ENCODE peak calls at places on chromosomes 11 and 22, in five cellular contexts. One of them, this sample, is unnamed. For H3K9me3 and H3K36me3, the result is how much of the 10 kb centered on the place peaks cover.

GRCh38 chr22:17217179-17217578 is 2.1 kb downstream of the ADA2 start:
- DNase-seq in psoas muscle: no peak
- DNase-seq in CD8-positive, alpha-beta T cell: no peak
- DNase-seq in colonic mucosa: no peak
- DNase-seq in mucosa of descending colon: no peak
- DNase-seq in this sample: no peak

GRCh38 chr11:88538088-88538487 is 200.6 kb upstream of the CTSC start:
- DNase-seq in psoas muscle: no peak
- DNase-seq in CD8-positive, alpha-beta T cell: no peak
- DNase-seq in colonic mucosa: no peak
- DNase-seq in mucosa of descending colon: no peak
- DNase-seq in this sample: no peak

GRCh38 chr22:42379961-42380537 is 52.2 kb downstream of the NFAM1 start:
- DNase-seq in psoas muscle: no peak
- DNase-seq in CD8-positive, alpha-beta T cell: no peak
- DNase-seq in colonic mucosa: no peak
- DNase-seq in mucosa of descending colon: no peak
- DNase-seq in this sample: no peak

GRCh38 chr22:42303304-42304020 is 33.0 kb upstream of the TCF20 start:
- DNase-seq in psoas muscle: no peak
- DNase-seq in CD8-positive, alpha-beta T cell: no peak
- DNase-seq in colonic mucosa: peak
- DNase-seq in mucosa of descending colon: peak
- DNase-seq in this sample: no peak

GRCh38 chr11:15223318-15223717 is 108.6 kb downstream of the INSC start:
- DNase-seq in psoas muscle: no peak
- DNase-seq in CD8-positive, alpha-beta T cell: no peak
- DNase-seq in colonic mucosa: no peak
- DNase-seq in mucosa of descending colon: no peak
- DNase-seq in this sample: no peak

GRCh38 chr11:17983569-17983968 is 29.3 kb downstream of the SERGEF start:
- DNase-seq in psoas muscle: no peak
- DNase-seq in CD8-positive, alpha-beta T cell: no peak
- DNase-seq in colonic mucosa: no peak
- DNase-seq in mucosa of descending colon: no peak
- DNase-seq in this sample: no peak

GRCh38 chr11:28657378-28658030 is 549.3 kb downstream of the METTL15 start:
- DNase-seq in psoas muscle: no peak
- DNase-seq in CD8-positive, alpha-beta T cell: no peak
- DNase-seq in colonic mucosa: no peak
- DNase-seq in mucosa of descending colon: no peak
- DNase-seq in this sample: no peak

GRCh38 chr11:121191787-121192186 is 90.7 kb downstream of the TECTA start:
- DNase-seq in psoas muscle: no peak
- DNase-seq in CD8-positive, alpha-beta T cell: no peak
- DNase-seq in colonic mucosa: no peak
- DNase-seq in mucosa of descending colon: no peak
- DNase-seq in this sample: no peak

GRCh38 chr11:111785886-111786412 is 19.8 kb upstream of the PPP2R1B start:
- DNase-seq in psoas muscle: no peak
- DNase-seq in CD8-positive, alpha-beta T cell: no peak
- DNase-seq in colonic mucosa: no peak
- DNase-seq in mucosa of descending colon: no peak
- DNase-seq in this sample: no peak

GRCh38 chr11:2265854-2266585 is 4.4 kb downstream of the ASCL2 start:
- DNase-seq in psoas muscle: no peak
- DNase-seq in CD8-positive, alpha-beta T cell: no peak
- DNase-seq in colonic mucosa: peak
- DNase-seq in mucosa of descending colon: peak
- DNase-seq in this sample: peak

GRCh38 chr11:63761173-63761572 is 7.4 kb downstream of the ZFTA start:
- DNase-seq in psoas muscle: no peak
- DNase-seq in CD8-positive, alpha-beta T cell: no peak
- DNase-seq in colonic mucosa: no peak
- DNase-seq in mucosa of descending colon: no peak
- DNase-seq in this sample: no peak

GRCh38 chr11:22785251-22785650 is 44.4 kb downstream of the SVIP start:
- DNase-seq in psoas muscle: no peak
- DNase-seq in CD8-positive, alpha-beta T cell: no peak
- DNase-seq in colonic mucosa: no peak
- DNase-seq in mucosa of descending colon: no peak
- DNase-seq in this sample: no peak

DNA sequence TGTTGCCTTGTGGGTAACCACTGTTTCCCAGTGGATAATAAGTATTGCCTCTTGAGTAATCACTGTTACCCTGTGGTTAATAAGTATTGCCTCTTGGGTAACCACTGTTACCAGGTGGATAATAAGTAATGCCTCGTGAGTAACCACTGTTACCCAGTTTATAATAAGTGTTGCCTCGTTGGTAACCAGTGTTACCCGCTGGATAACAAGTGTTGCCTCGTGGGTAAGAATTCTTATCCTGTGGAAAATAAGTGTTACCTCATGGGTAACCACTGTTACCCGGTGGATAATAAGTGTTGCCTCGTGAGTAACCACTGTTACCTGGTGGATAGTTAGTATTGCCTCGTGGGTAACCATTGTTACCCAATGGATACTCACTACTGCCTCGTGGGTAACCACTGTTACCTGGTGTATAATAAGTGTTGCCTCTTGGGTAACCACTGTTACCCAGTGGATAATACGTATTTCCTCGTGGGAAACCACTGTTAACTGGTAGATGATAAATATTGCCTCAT is 24.1 kb upstream of the NXPE4 start:
- DNase-seq in psoas muscle: no peak
- DNase-seq in CD8-positive, alpha-beta T cell: no peak
- DNase-seq in colonic mucosa: no peak
- DNase-seq in mucosa of descending colon: no peak
- DNase-seq in this sample: no peak
- H3K9me3 ChIP-seq in psoas muscle: under half
- H3K9me3 ChIP-seq in CD8-positive, alpha-beta T cell: under half
- H3K9me3 ChIP-seq in colonic mucosa: under half
- H3K9me3 ChIP-seq in mucosa of descending colon: under half
- H3K9me3 ChIP-seq in this sample: under half

GRCh38 chr11:7204778-7205177 is 46.9 kb upstream of the SYT9 start:
- DNase-seq in psoas muscle: no peak
- DNase-seq in CD8-positive, alpha-beta T cell: no peak
- DNase-seq in colonic mucosa: no peak
- DNase-seq in mucosa of descending colon: no peak
- DNase-seq in this sample: no peak

GRCh38 chr11:7196396-7197146 is 55.1 kb upstream of the SYT9 start:
- DNase-seq in psoas muscle: no peak
- DNase-seq in CD8-positive, alpha-beta T cell: no peak
- DNase-seq in colonic mucosa: no peak
- DNase-seq in mucosa of descending colon: no peak
- DNase-seq in this sample: no peak

GRCh38 chr11:7197469-7197868 is 54.2 kb upstream of the SYT9 start:
- DNase-seq in psoas muscle: no peak
- DNase-seq in CD8-positive, alpha-beta T cell: no peak
- DNase-seq in colonic mucosa: no peak
- DNase-seq in mucosa of descending colon: no peak
- DNase-seq in this sample: no peak

GRCh38 chr11:7208391-7208790 is 43.3 kb upstream of the SYT9 start:
- DNase-seq in psoas muscle: no peak
- DNase-seq in CD8-positive, alpha-beta T cell: no peak
- DNase-seq in colonic mucosa: no peak
- DNase-seq in mucosa of descending colon: no peak
- DNase-seq in this sample: no peak

GRCh38 chr11:7202412-7202811 is 49.3 kb upstream of the SYT9 start:
- DNase-seq in psoas muscle: no peak
- DNase-seq in CD8-positive, alpha-beta T cell: no peak
- DNase-seq in colonic mucosa: no peak
- DNase-seq in mucosa of descending colon: no peak
- DNase-seq in this sample: no peak
- H3K36me3 ChIP-seq in psoas muscle: under half
- H3K36me3 ChIP-seq in CD8-positive, alpha-beta T cell: under half
- H3K36me3 ChIP-seq in colonic mucosa: under half
- H3K36me3 ChIP-seq in mucosa of descending colon: under half
- H3K36me3 ChIP-seq in this sample: under half

GRCh38 chr11:24502425-24502824 is 5.6 kb downstream of the LUZP2 start:
- DNase-seq in psoas muscle: no peak
- DNase-seq in CD8-positive, alpha-beta T cell: no peak
- DNase-seq in colonic mucosa: no peak
- DNase-seq in mucosa of descending colon: no peak
- DNase-seq in this sample: no peak

GRCh38 chr11:24496371-24496727 is 504 bp upstream of the LUZP2 start:
- DNase-seq in psoas muscle: no peak
- DNase-seq in CD8-positive, alpha-beta T cell: no peak
- DNase-seq in colonic mucosa: no peak
- DNase-seq in mucosa of descending colon: no peak
- DNase-seq in this sample: no peak

DNA sequence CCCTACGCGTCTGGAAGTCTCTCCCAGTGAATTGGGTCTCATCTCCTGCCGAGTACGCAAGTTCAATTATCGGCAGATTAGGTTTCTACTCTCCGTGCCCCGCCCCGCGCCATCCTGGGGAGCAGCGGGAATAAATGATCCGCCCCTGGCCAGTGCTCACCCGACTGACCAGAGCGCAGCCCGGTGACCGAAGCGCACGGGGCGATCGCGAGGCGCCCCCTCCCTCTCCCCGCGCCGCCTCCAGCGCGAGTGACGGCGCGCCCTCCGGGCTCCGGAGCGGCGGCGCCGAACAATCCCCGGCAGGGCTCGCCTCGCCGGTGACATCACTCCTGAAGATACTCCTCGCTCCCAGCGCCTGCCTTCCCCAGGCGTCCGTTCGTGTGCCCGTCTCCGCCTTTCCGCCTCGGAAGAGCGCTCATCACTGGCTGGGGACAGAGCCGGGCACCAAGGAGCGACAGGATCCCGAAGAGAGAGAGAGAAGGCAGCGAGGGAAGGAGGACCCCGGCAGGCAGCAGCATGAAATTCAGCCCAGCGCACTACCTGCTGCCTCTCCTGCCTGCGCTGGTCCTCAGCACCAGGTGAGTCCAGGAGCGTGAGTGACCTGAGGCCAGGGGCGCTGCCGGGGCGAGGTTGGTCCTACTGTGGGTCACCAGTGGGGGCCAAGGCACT is at the start of gene LUZP2:
- DNase-seq in psoas muscle: peak
- DNase-seq in CD8-positive, alpha-beta T cell: no peak
- DNase-seq in colonic mucosa: peak
- DNase-seq in mucosa of descending colon: peak
- DNase-seq in this sample: peak
- TF ChIP-seq CTCF in psoas muscle: no peak
- TF ChIP-seq CTCF in CD8-positive, alpha-beta T cell: no peak
- TF ChIP-seq CTCF in colonic mucosa: no peak
- TF ChIP-seq CTCF in mucosa of descending colon: no peak
- TF ChIP-seq CTCF in this sample: no peak

GRCh38 chr22:47395481-47395880 is 633.0 kb downstream of the TBC1D22A start:
- DNase-seq in psoas muscle: no peak
- DNase-seq in CD8-positive, alpha-beta T cell: no peak
- DNase-seq in colonic mucosa: no peak
- DNase-seq in mucosa of descending colon: no peak
- DNase-seq in this sample: no peak
- H3K9me3 ChIP-seq in psoas muscle: under half
- H3K9me3 ChIP-seq in CD8-positive, alpha-beta T cell: under half
- H3K9me3 ChIP-seq in colonic mucosa: under half
- H3K9me3 ChIP-seq in mucosa of descending colon: under half
- H3K9me3 ChIP-seq in this sample: under half

GRCh38 chr22:26714971-26715370 is 57.6 kb downstream of the MIAT start:
- DNase-seq in psoas muscle: no peak
- DNase-seq in CD8-positive, alpha-beta T cell: no peak
- DNase-seq in colonic mucosa: no peak
- DNase-seq in mucosa of descending colon: no peak
- DNase-seq in this sample: no peak

GRCh38 chr22:26713823-26714449 is 56.5 kb downstream of the MIAT start:
- DNase-seq in psoas muscle: no peak
- DNase-seq in CD8-positive, alpha-beta T cell: no peak
- DNase-seq in colonic mucosa: no peak
- DNase-seq in mucosa of descending colon: no peak
- DNase-seq in this sample: no peak

GRCh38 chr22:26709617-26710390 is 52.4 kb downstream of the MIAT start:
- DNase-seq in psoas muscle: no peak
- DNase-seq in CD8-positive, alpha-beta T cell: no peak
- DNase-seq in colonic mucosa: no peak
- DNase-seq in mucosa of descending colon: no peak
- DNase-seq in this sample: no peak

GRCh38 chr22:26711205-26711958 is 54.0 kb downstream of the MIAT start:
- DNase-seq in psoas muscle: no peak
- DNase-seq in CD8-positive, alpha-beta T cell: no peak
- DNase-seq in colonic mucosa: no peak
- DNase-seq in mucosa of descending colon: no peak
- DNase-seq in this sample: no peak

DNA sequence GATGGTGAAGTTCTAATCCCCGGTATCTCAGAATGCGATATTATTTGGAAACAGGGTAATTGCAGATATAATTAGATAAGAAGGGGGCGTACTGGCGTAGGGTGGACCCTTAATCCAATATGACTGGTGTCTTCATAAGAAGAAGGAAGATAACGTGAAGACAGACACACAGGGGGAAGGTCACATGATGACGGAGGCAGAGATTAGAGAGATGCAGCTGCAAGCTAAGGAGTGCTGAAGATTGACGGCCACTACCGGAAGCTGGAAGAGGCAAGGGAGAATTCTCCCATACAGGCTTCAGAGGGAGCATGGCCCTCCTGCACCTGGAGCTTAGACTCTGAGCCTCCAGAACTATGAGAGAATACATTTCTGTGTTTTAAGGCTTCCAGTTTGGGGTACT is 54.8 kb downstream of the MIAT start:
- DNase-seq in psoas muscle: no peak
- DNase-seq in CD8-positive, alpha-beta T cell: no peak
- DNase-seq in colonic mucosa: no peak
- DNase-seq in mucosa of descending colon: no peak
- DNase-seq in this sample: no peak
- H3K36me3 ChIP-seq in psoas muscle: under half
- H3K36me3 ChIP-seq in CD8-positive, alpha-beta T cell: under half
- H3K36me3 ChIP-seq in colonic mucosa: under half
- H3K36me3 ChIP-seq in mucosa of descending colon: under half
- H3K36me3 ChIP-seq in this sample: under half

GRCh38 chr22:24703101-24703500 is 71.4 kb downstream of the PIWIL3 start:
- DNase-seq in psoas muscle: no peak
- DNase-seq in CD8-positive, alpha-beta T cell: no peak
- DNase-seq in colonic mucosa: peak
- DNase-seq in mucosa of descending colon: peak
- DNase-seq in this sample: no peak

GRCh38 chr22:24706732-24707476 is 67.6 kb downstream of the PIWIL3 start:
- DNase-seq in psoas muscle: no peak
- DNase-seq in CD8-positive, alpha-beta T cell: no peak
- DNase-seq in colonic mucosa: no peak
- DNase-seq in mucosa of descending colon: no peak
- DNase-seq in this sample: no peak

GRCh38 chr22:24707477-24707816 is 67.1 kb downstream of the PIWIL3 start:
- DNase-seq in psoas muscle: no peak
- DNase-seq in CD8-positive, alpha-beta T cell: no peak
- DNase-seq in colonic mucosa: peak
- DNase-seq in mucosa of descending colon: peak
- DNase-seq in this sample: no peak

DNA sequence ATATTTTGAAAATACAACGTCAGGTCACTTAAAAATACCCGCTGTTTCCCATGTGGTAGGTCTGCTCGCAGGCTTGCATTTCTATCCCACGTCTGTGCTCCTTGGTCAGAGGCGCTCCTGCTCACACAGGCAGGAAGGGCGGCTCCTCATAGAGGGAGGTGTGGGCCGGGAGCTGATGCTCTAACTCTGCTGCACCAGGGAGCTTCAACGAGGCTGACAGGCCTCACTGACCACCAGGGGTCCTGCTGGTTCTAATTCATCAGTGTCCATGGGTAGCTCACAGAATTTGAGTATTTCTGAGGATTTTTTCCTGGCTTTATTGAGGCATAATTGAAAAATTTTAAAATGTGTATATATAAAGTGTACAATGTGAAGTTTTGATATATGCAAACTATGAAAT is 68.5 kb downstream of the PIWIL3 start:
- DNase-seq in psoas muscle: no peak
- DNase-seq in CD8-positive, alpha-beta T cell: no peak
- DNase-seq in colonic mucosa: no peak
- DNase-seq in mucosa of descending colon: no peak
- DNase-seq in this sample: no peak
- TF ChIP-seq CTCF in psoas muscle: peak
- TF ChIP-seq CTCF in CD8-positive, alpha-beta T cell: no peak
- TF ChIP-seq CTCF in colonic mucosa: no peak
- TF ChIP-seq CTCF in mucosa of descending colon: no peak
- TF ChIP-seq CTCF in this sample: no peak

This sample was measured in prostate gland.